ENCODE peak calls at places on chromosomes 11 and 22, in five cellular contexts. K is activated CD8-positive, alpha-beta memory T cell treated with anti-CD3 and anti-CD28 coated beads, Interleukin-2, amount 50 U/mL, for 48 hours; R is stromal cell of bone marrow; Y is CD4-positive, alpha-beta memory T cell; W is esophagus muscularis mucosa. T is an unnamed sample.

GRCh38 chr11:68008381-68009337 is 1.5 kb upstream of the ALDH3B1 start:
- DNase-seq in W (no peak), Y (no peak), K (no peak), R (no peak), T (peak; percentile 79)

GRCh38 chr11:33778682-33779081 is 4.4 kb upstream of the FBXO3 start:
- DNase-seq in K (no peak), R (peak; percentile 47), W (no peak), Y (no peak), T (no peak)

GRCh38 chr22:21837184-21837979 is 30.1 kb downstream of the MAPK1 start:
- DNase-seq in K (no peak), W (no peak), R (peak; percentile 76), Y (no peak), T (no peak)

GRCh38 chr11:118198370-118198769 is 21.9 kb upstream of the SCN2B start:
- DNase-seq in W (no peak), K (peak; percentile 93), Y (peak; percentile 69), R (peak; percentile 22), T (peak; percentile 87)

GRCh38 chr11:113314389-113315301 is at the start of gene TTC12:
- DNase-seq in R (peak; percentile 83), W (peak; percentile 98), K (peak; percentile 95), Y (peak; percentile 88), T (peak; percentile 96)

GRCh38 chr11:64436025-64436424 is 77.1 kb downstream of the RPS6KA4 start:
- DNase-seq in Y (no peak), K (no peak), W (no peak), R (no peak), T (no peak)

GRCh38 chr11:134449713-134450112 is 37.7 kb upstream of the B3GAT1 start:
- DNase-seq in W (no peak), R (no peak), K (no peak), Y (no peak), T (no peak)

GRCh38 chr11:65498042-65498726 is 661 bp upstream of the MALAT1 start:
- DNase-seq in K (peak; percentile 86), Y (peak; percentile 73), R (peak; percentile 42), W (no peak), T (peak; percentile 69)

GRCh38 chr11:1401656-1402221 is 12.0 kb downstream of the BRSK2 start:
- DNase-seq in W (no peak), K (peak; percentile 69), R (peak; percentile 27), Y (peak; percentile 33), T (no peak)

GRCh38 chr11:107427569-107428180 is 29.9 kb downstream of the CWF19L2 start:
- DNase-seq in W (no peak), Y (no peak), R (no peak), K (no peak), T (no peak)

GRCh38 chr11:113189909-113190667 is 124.3 kb upstream of the TTC12 start:
- DNase-seq in Y (no peak), R (peak; percentile 21), W (no peak), K (no peak), T (no peak)

GRCh38 chr11:17014321-17014773 is at the start of gene PLEKHA7:
- DNase-seq in R (no peak), K (no peak), W (no peak), Y (peak; percentile 12), T (peak; percentile 76)

GRCh38 chr11:71530602-71531001 is 3.5 kb downstream of the KRTAP5-7 start:
- DNase-seq in K (no peak), W (no peak), R (no peak), Y (no peak), T (no peak)

GRCh38 chr11:1758611-1759150 is 5.0 kb downstream of the CTSD start:
- DNase-seq in Y (no peak), W (no peak), K (no peak), R (no peak), T (peak; percentile 49)

T was measured in mucosa of descending colon.